ENCODE peak calls at places on chromosomes 5 and 9, in five cellular contexts. C, I, K, Z and N are unnamed samples. For H3K36me3, the result is how much of the 10 kb centered on the place peaks cover.

GRCh38 chr5:38535281-38535750 is 21.1 kb downstream of the LIFR start:
- DNase-seq in K (no peak), C (no peak), I (no peak), Z (no peak), N (no peak)

GRCh38 chr5:84036842-84037241 is 316.2 kb upstream of the HAPLN1 start:
- DNase-seq in K (no peak), Z (no peak), C (no peak), I (no peak), N (no peak)

GRCh38 chr9:18710089-18710488 is 236.1 kb downstream of the ADAMTSL1 start:
- DNase-seq in I (peak), C (peak), K (no peak), Z (no peak), N (no peak)

GRCh38 chr5:71836084-71836483 is 117.0 kb downstream of the CARTPT start:
- DNase-seq in I (peak), C (peak), K (no peak), Z (no peak), N (no peak)

GRCh38 chr9:34633851-34634550 is 3.6 kb downstream of the SIGMAR1 start:
- DNase-seq in K (peak), C (peak), I (peak), Z (peak), N (peak)

GRCh38 chr9:32589083-32589713 is 16.2 kb upstream of the NDUFB6 start:
- DNase-seq in Z (no peak), I (peak), C (peak), K (peak), N (peak)

GRCh38 chr5:4661326-4661725 is 478.8 kb upstream of the ADAMTS16 start:
- DNase-seq in I (no peak), K (no peak), Z (no peak), C (no peak), N (no peak)

GRCh38 chr5:3886521-3887461 is 291.2 kb downstream of the IRX1 start:
- DNase-seq in K (peak), I (no peak), Z (no peak), C (no peak), N (peak)

GRCh38 chr9:95499101-95499676 is 17.6 kb downstream of the PTCH1 start:
- DNase-seq in I (peak), K (no peak), C (no peak), Z (no peak), N (no peak)

GRCh38 chr9:97441729-97442128 is 29.8 kb downstream of the TDRD7 start:
- DNase-seq in Z (no peak), C (no peak), K (no peak), I (no peak), N (peak)

GRCh38 chr9:124280176-124280691 is 22.5 kb downstream of the NEK6 start:
- DNase-seq in I (peak), K (no peak), C (peak), Z (no peak), N (peak)

GRCh38 chr9:71683598-71684235 is 84.6 kb downstream of the CEMIP2 start:
- DNase-seq in C (peak), Z (no peak), I (peak), K (peak), N (peak)

GRCh38 chr9:114434878-114435311 is 47.1 kb upstream of the AKNA start:
- DNase-seq in Z (peak), I (peak), C (peak), K (peak), N (peak)

GRCh38 chr9:101495810-101496209 is 37.8 kb upstream of the RNF20 start:
- DNase-seq in C (no peak), K (no peak), I (peak), Z (no peak), N (peak)

GRCh38 chr5:143841446-143841845 is 29.5 kb downstream of the HMHB1 start:
- DNase-seq in Z (no peak), C (no peak), I (no peak), K (no peak), N (no peak)

GRCh38 chr9:6938447-6938846 is 180.7 kb downstream of the KDM4C start:
- DNase-seq in C (peak), Z (no peak), K (no peak), I (peak), N (no peak)

GRCh38 chr5:56561-57290 is 35.2 kb upstream of the PLEKHG4B start:
- DNase-seq in Z (no peak), C (peak), I (peak), K (peak), N (peak)

GRCh38 chr9:110580850-110581249 is 1.3 kb upstream of the SVEP1 start:
- DNase-seq in I (peak), K (no peak), Z (no peak), C (no peak), N (peak)

GRCh38 chr9:292915-293314 is 78.2 kb downstream of the DOCK8 start:
- DNase-seq in Z (no peak), K (no peak), I (no peak), C (no peak), N (no peak)

GRCh38 chr5:155728146-155728856 is 598.7 kb upstream of the SGCD start:
- DNase-seq in K (peak), I (peak), C (peak), Z (no peak), N (peak)

GRCh38 chr5:180041501-180042274 is 29.9 kb downstream of the RNF130 start:
- DNase-seq in Z (no peak), I (no peak), K (no peak), C (no peak), N (no peak)

GRCh38 chr9:1619915-1620705 is 395.0 kb upstream of the SMARCA2 start:
- DNase-seq in C (no peak), I (no peak), Z (no peak), K (peak), N (peak)

GRCh38 chr9:26723486-26723885 is 169.1 kb downstream of the CAAP1 start:
- DNase-seq in K (peak), Z (no peak), I (peak), C (no peak), N (peak)

GRCh38 chr5:378976-379742 is 57.6 kb downstream of the AHRR start:
- DNase-seq in C (no peak), Z (no peak), K (no peak), I (peak), N (no peak)

GRCh38 chr9:26264709-26265601 is 586.7 kb upstream of the TUSC1 start:
- DNase-seq in Z (no peak), I (peak), K (no peak), C (peak), N (peak)

GRCh38 chr5:374631-375335 is 53.3 kb downstream of the AHRR start:
- DNase-seq in I (no peak), K (no peak), Z (no peak), C (no peak), N (no peak)

GRCh38 chr5:88756953-88757352 is 126.0 kb downstream of the MEF2C start:
- DNase-seq in Z (no peak), I (no peak), K (no peak), C (no peak), N (no peak)

GRCh38 chr9:19028835-19029451 is 4.1 kb downstream of the SAXO1 start:
- DNase-seq in C (peak), Z (no peak), K (peak), I (peak), N (peak)

GRCh38 chr5:159031513-159031912 is 68.2 kb downstream of the EBF1 start:
- DNase-seq in K (peak), C (peak), I (peak), Z (no peak), N (no peak)

GRCh38 chr5:76625087-76625860 is 2.1 kb upstream of the F2RL2 start:
- DNase-seq in Z (no peak), I (no peak), K (no peak), C (no peak), N (no peak)

GRCh38 chr5:156394642-156395393 is 67.9 kb downstream of the SGCD start:
- DNase-seq in Z (no peak), K (no peak), I (peak), C (no peak), N (no peak)

GRCh38 chr9:79567671-79568098 is 4.1 kb upstream of the TLE4 start:
- DNase-seq in I (no peak), Z (no peak), C (no peak), K (no peak), N (peak)

GRCh38 chr5:173963107-173963506 is 25.9 kb upstream of the C5orf47 start:
- DNase-seq in C (peak), K (no peak), Z (peak), I (peak), N (peak)

GRCh38 chr9:90842378-90842777 is 40.8 kb downstream of the SYK start:
- DNase-seq in Z (no peak), I (no peak), K (no peak), C (no peak), N (no peak)

GRCh38 chr5:169265888-169266287 is 35.1 kb downstream of the SLIT3 start:
- DNase-seq in I (peak), C (no peak), K (no peak), Z (no peak), N (peak)

GRCh38 chr9:134204991-134205578 is 40.7 kb upstream of the RNU6ATAC start:
- DNase-seq in K (no peak), I (no peak), Z (no peak), C (peak), N (no peak)

GRCh38 chr5:145937432-145938250 is 1.3 kb downstream of the SH3RF2 start:
- DNase-seq in K (peak), Z (no peak), C (no peak), I (peak), N (peak)

GRCh38 chr5:153959134-153959957 is 79.4 kb downstream of the FAM114A2 start:
- DNase-seq in C (peak), Z (no peak), I (peak), K (peak), N (no peak)

DNA sequence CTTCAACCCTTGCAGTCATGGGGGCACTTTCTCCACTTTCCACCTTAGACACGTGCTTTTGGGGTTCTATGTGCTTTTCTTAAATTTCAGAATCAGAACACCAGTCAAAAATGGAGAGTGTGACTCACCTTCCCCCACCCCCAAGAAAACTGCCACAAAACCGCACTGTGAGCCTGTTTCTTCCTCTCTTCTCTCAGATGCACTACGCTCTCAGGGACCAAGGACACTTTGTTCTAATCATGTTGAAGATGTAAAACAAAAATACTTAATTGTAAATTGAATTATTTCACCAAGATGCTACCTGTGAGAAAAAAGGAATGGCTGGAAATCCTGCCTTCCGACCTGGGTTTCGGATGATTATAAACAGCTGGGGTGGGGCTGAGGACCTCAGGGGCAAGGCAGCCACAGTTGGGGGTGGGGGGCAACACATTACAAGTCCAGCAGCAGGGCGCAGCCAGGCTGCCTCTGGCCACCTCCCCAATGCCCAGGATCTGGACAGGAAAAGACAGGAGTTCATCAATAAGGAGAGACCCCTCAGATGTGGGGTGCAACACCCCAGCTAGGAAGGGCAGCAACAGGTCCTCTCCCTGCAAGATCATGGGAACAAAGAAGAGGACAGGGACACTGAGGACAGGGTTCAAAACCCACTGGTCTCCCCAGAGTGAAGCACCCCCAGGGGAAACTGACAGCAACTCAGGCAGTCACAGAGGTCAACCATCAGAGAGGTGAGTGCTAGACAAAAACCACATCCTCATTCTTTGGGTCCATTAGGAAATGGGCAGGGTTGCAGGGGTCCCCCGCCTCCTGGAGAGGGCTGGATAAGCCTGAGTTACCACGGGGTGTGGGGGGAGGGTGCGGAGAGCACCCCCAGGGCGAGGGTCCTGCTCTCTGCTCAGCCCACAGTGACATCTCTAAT is 33.7 kb downstream of the SEMA4D start:
- DNase-seq in I (no peak), Z (no peak), C (no peak), K (no peak), N (no peak)
- H3K36me3 ChIP-seq in I (under half), Z (under half), C (under half), K (under half), N (under half)

DNA sequence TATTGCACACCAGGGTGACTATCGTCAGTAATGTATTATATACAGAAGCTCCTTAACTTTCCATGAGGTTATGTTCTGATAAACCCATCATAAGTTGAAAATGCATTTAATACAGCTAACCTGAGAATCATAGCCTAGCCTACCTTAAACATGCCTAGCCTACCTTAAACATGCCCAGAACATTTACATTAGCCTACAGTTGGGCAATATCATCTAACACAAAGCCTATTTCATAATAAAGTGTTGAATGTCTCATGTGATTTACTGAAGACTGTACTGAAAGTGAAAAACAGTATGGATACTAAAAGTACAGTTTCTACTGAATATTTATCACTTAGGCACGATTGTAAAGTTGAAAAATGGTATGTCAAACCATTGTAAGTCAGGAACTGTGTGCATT is 1.5 kb downstream of the GM2A start:
- DNase-seq in C (no peak), I (no peak), Z (no peak), K (no peak), N (peak)
- H3K4me3 ChIP-seq in C (no peak), I (no peak), Z (no peak), K (no peak), N (peak)

GRCh38 chr9:38394419-38394818 is 1.9 kb downstream of the ALDH1B1 start:
- DNase-seq in C (no peak), Z (no peak), K (no peak), I (no peak), N (no peak)

GRCh38 chr9:38391278-38392118 is 1.0 kb upstream of the ALDH1B1 start:
- DNase-seq in Z (no peak), K (no peak), C (no peak), I (no peak), N (no peak)

GRCh38 chr9:38392235-38393127 is at the start of gene ALDH1B1:
- DNase-seq in C (peak), K (peak), I (peak), Z (no peak), N (peak)

GRCh38 chr9:38390851-38391250 is 1.7 kb upstream of the ALDH1B1 start:
- DNase-seq in Z (no peak), C (no peak), I (no peak), K (no peak), N (no peak)

GRCh38 chr9:38393128-38393809 is 767 bp downstream of the ALDH1B1 start:
- DNase-seq in Z (no peak), I (no peak), C (no peak), K (no peak), N (no peak)
- TF ChIP-seq CTCF in Z (no peak), I (no peak), C (no peak), K (no peak), N (no peak)

GRCh38 chr5:36153727-36154126 is 1.8 kb downstream of the SKP2 start:
- DNase-seq in I (no peak), Z (no peak), C (no peak), K (no peak), N (no peak)
- H3K36me3 ChIP-seq in I (under half), Z (under half), C (under half), K (under half), N (under half)

GRCh38 chr9:120711841-120712538 is 2.3 kb downstream of the MEGF9 start:
- DNase-seq in K (no peak), C (no peak), Z (no peak), I (no peak), N (peak)
- H3K4me3 ChIP-seq in K (no peak), C (no peak), Z (peak), I (peak), N (peak)

GRCh38 chr9:109098221-109098959 is 21.4 kb downstream of the TMEM245 start:
- DNase-seq in I (peak), C (peak), Z (no peak), K (peak), N (peak)
- TF ChIP-seq CTCF in I (peak), C (peak), Z (peak), K (peak), N (no peak)

GRCh38 chr5:135372654-135373381 is 26.2 kb downstream of the MACROH2A1 start:
- DNase-seq in C (no peak), Z (no peak), K (no peak), I (no peak), N (no peak)
- H3K36me3 ChIP-seq in C (under half), Z (under half), K (under half), I (under half), N (under half)

DNA sequence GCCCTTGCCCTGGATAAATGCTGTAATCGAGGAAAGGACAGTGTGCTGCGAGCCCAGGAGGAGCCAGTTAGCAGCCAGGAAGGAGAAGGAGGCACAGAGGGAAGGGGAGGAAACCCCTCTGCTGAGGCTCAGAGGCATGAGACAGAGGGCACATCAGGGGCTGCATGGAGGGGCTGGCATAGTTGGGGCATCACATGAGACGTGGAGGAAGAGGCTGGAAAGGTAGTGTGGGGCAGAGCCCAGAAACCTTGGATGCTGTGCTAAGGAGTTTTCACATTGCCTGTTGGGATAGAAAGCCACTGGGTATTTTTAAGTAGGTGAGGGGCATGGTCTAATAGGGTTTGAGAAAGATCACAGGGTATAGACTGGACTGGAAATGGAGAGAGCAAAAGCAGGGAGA is 32.9 kb upstream of the ANGPTL2 start:
- DNase-seq in I (no peak), Z (no peak), C (no peak), K (no peak), N (no peak)
- H3K4me3 ChIP-seq in I (no peak), Z (no peak), C (no peak), K (no peak), N (no peak)